ENCODE peak calls at places on chromosomes 4 and X, in ten cellular contexts. One of them, this sample, is unnamed.

GRCh38 chr4:47528651-47529050 is 43.6 kb downstream of the ATP10D start:
- DNase-seq in A549: no peak
- DNase-seq in fibroblast of villous mesenchyme: peak
- DNase-seq in dorsolateral prefrontal cortex: no peak
- DNase-seq in AG04450: no peak
- DNase-seq in endodermal cell: no peak
- DNase-seq in tibial artery: no peak
- DNase-seq in right cardiac atrium: no peak
- DNase-seq in Caco-2: no peak
- DNase-seq in adipocyte: peak
- DNase-seq in this sample: no peak

GRCh38 chr4:158051401-158052235 is 121.2 kb downstream of the GASK1B start:
- DNase-seq in Caco-2: no peak
- DNase-seq in endodermal cell: no peak
- DNase-seq in adipocyte: peak
- DNase-seq in right cardiac atrium: peak
- DNase-seq in dorsolateral prefrontal cortex: no peak
- DNase-seq in fibroblast of villous mesenchyme: peak
- DNase-seq in A549: peak
- DNase-seq in AG04450: peak
- DNase-seq in tibial artery: peak
- DNase-seq in this sample: no peak

GRCh38 chrX:27598312-27598711 is 8.2 kb downstream of the DCAF8L2 start:
- DNase-seq in dorsolateral prefrontal cortex: no peak
- DNase-seq in endodermal cell: peak
- DNase-seq in Caco-2: peak
- DNase-seq in adipocyte: no peak
- DNase-seq in AG04450: no peak
- DNase-seq in A549: no peak
- DNase-seq in fibroblast of villous mesenchyme: no peak
- DNase-seq in right cardiac atrium: no peak
- DNase-seq in tibial artery: no peak
- DNase-seq in this sample: no peak

GRCh38 chr4:178010596-178010995 is 568.4 kb upstream of the AGA start:
- DNase-seq in AG04450: no peak
- DNase-seq in adipocyte: no peak
- DNase-seq in dorsolateral prefrontal cortex: no peak
- DNase-seq in Caco-2: no peak
- DNase-seq in A549: no peak
- DNase-seq in endodermal cell: no peak
- DNase-seq in tibial artery: no peak
- DNase-seq in right cardiac atrium: no peak
- DNase-seq in fibroblast of villous mesenchyme: no peak
- DNase-seq in this sample: no peak

GRCh38 chr4:80362578-80363181 is 27.1 kb downstream of the CFAP299 start:
- DNase-seq in A549: peak
- DNase-seq in dorsolateral prefrontal cortex: no peak
- DNase-seq in right cardiac atrium: no peak
- DNase-seq in fibroblast of villous mesenchyme: peak
- DNase-seq in endodermal cell: peak
- DNase-seq in AG04450: no peak
- DNase-seq in tibial artery: no peak
- DNase-seq in Caco-2: no peak
- DNase-seq in adipocyte: peak
- DNase-seq in this sample: peak

GRCh38 chr4:2803624-2804448 is 11.0 kb downstream of the SH3BP2 start:
- DNase-seq in tibial artery: peak
- DNase-seq in A549: no peak
- DNase-seq in adipocyte: no peak
- DNase-seq in fibroblast of villous mesenchyme: peak
- DNase-seq in Caco-2: no peak
- DNase-seq in right cardiac atrium: peak
- DNase-seq in AG04450: no peak
- DNase-seq in endodermal cell: no peak
- DNase-seq in dorsolateral prefrontal cortex: no peak
- DNase-seq in this sample: no peak

GRCh38 chr4:20283039-20283438 is 31.3 kb downstream of the SLIT2 start:
- DNase-seq in endodermal cell: peak
- DNase-seq in AG04450: no peak
- DNase-seq in adipocyte: no peak
- DNase-seq in fibroblast of villous mesenchyme: no peak
- DNase-seq in right cardiac atrium: no peak
- DNase-seq in tibial artery: no peak
- DNase-seq in A549: no peak
- DNase-seq in Caco-2: no peak
- DNase-seq in dorsolateral prefrontal cortex: no peak
- DNase-seq in this sample: peak

GRCh38 chr4:156790866-156791265 is 180.7 kb downstream of the PDGFC start:
- DNase-seq in adipocyte: peak
- DNase-seq in tibial artery: no peak
- DNase-seq in Caco-2: no peak
- DNase-seq in AG04450: no peak
- DNase-seq in endodermal cell: peak
- DNase-seq in right cardiac atrium: no peak
- DNase-seq in fibroblast of villous mesenchyme: peak
- DNase-seq in dorsolateral prefrontal cortex: no peak
- DNase-seq in A549: no peak
- DNase-seq in this sample: peak

GRCh38 chr4:73777612-73778011 is 37.2 kb downstream of the CXCL8 start:
- DNase-seq in Caco-2: no peak
- DNase-seq in fibroblast of villous mesenchyme: no peak
- DNase-seq in AG04450: no peak
- DNase-seq in adipocyte: peak
- DNase-seq in endodermal cell: no peak
- DNase-seq in dorsolateral prefrontal cortex: no peak
- DNase-seq in right cardiac atrium: no peak
- DNase-seq in tibial artery: no peak
- DNase-seq in A549: no peak
- DNase-seq in this sample: no peak

GRCh38 chrX:107712231-107713204 is 63.1 kb downstream of the TSC22D3 start:
- DNase-seq in fibroblast of villous mesenchyme: peak
- DNase-seq in dorsolateral prefrontal cortex: no peak
- DNase-seq in Caco-2: no peak
- DNase-seq in right cardiac atrium: no peak
- DNase-seq in adipocyte: peak
- DNase-seq in A549: no peak
- DNase-seq in tibial artery: peak
- DNase-seq in AG04450: no peak
- DNase-seq in endodermal cell: peak
- DNase-seq in this sample: no peak

GRCh38 chr4:7169134-7169533 is 23.2 kb upstream of the SORCS2 start:
- DNase-seq in endodermal cell: peak
- DNase-seq in A549: no peak
- DNase-seq in fibroblast of villous mesenchyme: no peak
- DNase-seq in Caco-2: peak
- DNase-seq in tibial artery: peak
- DNase-seq in dorsolateral prefrontal cortex: peak
- DNase-seq in right cardiac atrium: no peak
- DNase-seq in adipocyte: no peak
- DNase-seq in AG04450: no peak
- DNase-seq in this sample: no peak

GRCh38 chr4:147578057-147578476 is 39.1 kb upstream of the TMEM184C start:
- DNase-seq in Caco-2: no peak
- DNase-seq in A549: peak
- DNase-seq in adipocyte: peak
- DNase-seq in tibial artery: peak
- DNase-seq in endodermal cell: no peak
- DNase-seq in dorsolateral prefrontal cortex: no peak
- DNase-seq in AG04450: peak
- DNase-seq in right cardiac atrium: no peak
- DNase-seq in fibroblast of villous mesenchyme: peak
- DNase-seq in this sample: no peak

GRCh38 chr4:17866790-17867189 is 56.0 kb downstream of the NCAPG start:
- DNase-seq in AG04450: no peak
- DNase-seq in right cardiac atrium: no peak
- DNase-seq in adipocyte: no peak
- DNase-seq in A549: no peak
- DNase-seq in dorsolateral prefrontal cortex: no peak
- DNase-seq in fibroblast of villous mesenchyme: no peak
- DNase-seq in Caco-2: no peak
- DNase-seq in endodermal cell: no peak
- DNase-seq in tibial artery: no peak
- DNase-seq in this sample: no peak

GRCh38 chr4:185730849-185731608 is 81.0 kb downstream of the SORBS2 start:
- DNase-seq in tibial artery: no peak
- DNase-seq in fibroblast of villous mesenchyme: peak
- DNase-seq in adipocyte: peak
- DNase-seq in right cardiac atrium: no peak
- DNase-seq in endodermal cell: no peak
- DNase-seq in Caco-2: no peak
- DNase-seq in A549: no peak
- DNase-seq in dorsolateral prefrontal cortex: no peak
- DNase-seq in AG04450: no peak
- DNase-seq in this sample: no peak

GRCh38 chr4:78291277-78291676 is 234.2 kb downstream of the FRAS1 start:
- DNase-seq in adipocyte: no peak
- DNase-seq in dorsolateral prefrontal cortex: no peak
- DNase-seq in right cardiac atrium: no peak
- DNase-seq in fibroblast of villous mesenchyme: no peak
- DNase-seq in AG04450: no peak
- DNase-seq in endodermal cell: no peak
- DNase-seq in A549: no peak
- DNase-seq in Caco-2: no peak
- DNase-seq in tibial artery: no peak
- DNase-seq in this sample: no peak

GRCh38 chrX:118347131-118347530 is 1.2 kb downstream of the WDR44 start:
- DNase-seq in endodermal cell: no peak
- DNase-seq in adipocyte: peak
- DNase-seq in Caco-2: no peak
- DNase-seq in AG04450: no peak
- DNase-seq in right cardiac atrium: no peak
- DNase-seq in dorsolateral prefrontal cortex: no peak
- DNase-seq in tibial artery: no peak
- DNase-seq in fibroblast of villous mesenchyme: peak
- DNase-seq in A549: no peak
- DNase-seq in this sample: no peak

GRCh38 chr4:20895208-20895607 is 194.9 kb downstream of the PACRGL start:
- DNase-seq in dorsolateral prefrontal cortex: no peak
- DNase-seq in endodermal cell: no peak
- DNase-seq in Caco-2: no peak
- DNase-seq in tibial artery: no peak
- DNase-seq in fibroblast of villous mesenchyme: no peak
- DNase-seq in adipocyte: no peak
- DNase-seq in right cardiac atrium: no peak
- DNase-seq in AG04450: no peak
- DNase-seq in A549: no peak
- DNase-seq in this sample: no peak

GRCh38 chr4:152243890-152244595 is 291.8 kb downstream of the FBXW7 start:
- DNase-seq in Caco-2: no peak
- DNase-seq in right cardiac atrium: peak
- DNase-seq in fibroblast of villous mesenchyme: peak
- DNase-seq in endodermal cell: no peak
- DNase-seq in adipocyte: no peak
- DNase-seq in dorsolateral prefrontal cortex: no peak
- DNase-seq in tibial artery: peak
- DNase-seq in AG04450: no peak
- DNase-seq in A549: no peak
- DNase-seq in this sample: peak

GRCh38 chr4:150593996-150594395 is 12.0 kb downstream of the MAB21L2 start:
- DNase-seq in AG04450: no peak
- DNase-seq in endodermal cell: no peak
- DNase-seq in fibroblast of villous mesenchyme: no peak
- DNase-seq in A549: peak
- DNase-seq in tibial artery: no peak
- DNase-seq in Caco-2: no peak
- DNase-seq in right cardiac atrium: no peak
- DNase-seq in dorsolateral prefrontal cortex: no peak
- DNase-seq in adipocyte: peak
- DNase-seq in this sample: peak

GRCh38 chrX:38800981-38801845 is at the start of gene MID1IP1:
- DNase-seq in AG04450: peak
- DNase-seq in fibroblast of villous mesenchyme: peak
- DNase-seq in A549: peak
- DNase-seq in adipocyte: peak
- DNase-seq in tibial artery: peak
- DNase-seq in endodermal cell: peak
- DNase-seq in dorsolateral prefrontal cortex: peak
- DNase-seq in right cardiac atrium: peak
- DNase-seq in Caco-2: peak
- DNase-seq in this sample: peak
- H3K4me3 ChIP-seq in AG04450: peak
- H3K4me3 ChIP-seq in fibroblast of villous mesenchyme: peak
- H3K4me3 ChIP-seq in A549: peak
- H3K4me3 ChIP-seq in adipocyte: peak
- H3K4me3 ChIP-seq in tibial artery: peak
- H3K4me3 ChIP-seq in endodermal cell: peak
- H3K4me3 ChIP-seq in dorsolateral prefrontal cortex: peak
- H3K4me3 ChIP-seq in right cardiac atrium: peak
- H3K4me3 ChIP-seq in Caco-2: peak
- H3K4me3 ChIP-seq in this sample: peak

DNA sequence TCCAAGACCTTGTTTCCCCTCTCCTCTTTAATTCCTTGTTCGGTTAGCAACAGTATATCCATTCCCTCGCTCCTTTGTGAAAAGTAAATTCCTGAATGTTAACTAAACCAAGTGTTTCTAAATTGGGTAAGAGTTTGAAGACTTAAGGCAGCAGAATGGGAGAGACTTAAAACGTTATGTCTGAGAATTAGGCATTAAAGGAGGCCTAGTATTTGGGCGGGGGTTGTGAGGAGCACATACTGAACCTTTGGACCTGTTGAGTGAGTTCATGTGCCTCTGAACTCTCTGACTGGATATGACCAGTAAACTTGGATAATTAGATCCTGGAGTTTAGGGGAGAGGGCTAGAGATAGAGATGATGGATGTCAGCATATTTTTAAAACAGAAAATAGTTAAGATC is 1.2 kb downstream of the MSMO1 start:
- DNase-seq in tibial artery: no peak
- DNase-seq in adipocyte: peak
- DNase-seq in endodermal cell: no peak
- DNase-seq in AG04450: no peak
- DNase-seq in dorsolateral prefrontal cortex: no peak
- DNase-seq in Caco-2: no peak
- DNase-seq in right cardiac atrium: no peak
- DNase-seq in fibroblast of villous mesenchyme: no peak
- DNase-seq in A549: no peak
- DNase-seq in this sample: peak
- H3K4me3 ChIP-seq in tibial artery: peak
- H3K4me3 ChIP-seq in adipocyte: peak
- H3K4me3 ChIP-seq in endodermal cell: peak
- H3K4me3 ChIP-seq in AG04450: peak
- H3K4me3 ChIP-seq in dorsolateral prefrontal cortex: peak
- H3K4me3 ChIP-seq in Caco-2: peak
- H3K4me3 ChIP-seq in right cardiac atrium: peak
- H3K4me3 ChIP-seq in fibroblast of villous mesenchyme: peak
- H3K4me3 ChIP-seq in A549: peak
- H3K4me3 ChIP-seq in this sample: peak

GRCh38 chrX:12970691-12971202 is 4.2 kb upstream of the TMSB4X start:
- DNase-seq in adipocyte: no peak
- DNase-seq in dorsolateral prefrontal cortex: no peak
- DNase-seq in AG04450: no peak
- DNase-seq in endodermal cell: peak
- DNase-seq in Caco-2: no peak
- DNase-seq in fibroblast of villous mesenchyme: peak
- DNase-seq in right cardiac atrium: no peak
- DNase-seq in A549: no peak
- DNase-seq in tibial artery: peak
- DNase-seq in this sample: peak
- H3K4me3 ChIP-seq in adipocyte: peak
- H3K4me3 ChIP-seq in dorsolateral prefrontal cortex: no peak
- H3K4me3 ChIP-seq in AG04450: no peak
- H3K4me3 ChIP-seq in endodermal cell: no peak
- H3K4me3 ChIP-seq in Caco-2: no peak
- H3K4me3 ChIP-seq in fibroblast of villous mesenchyme: no peak
- H3K4me3 ChIP-seq in right cardiac atrium: no peak
- H3K4me3 ChIP-seq in A549: no peak
- H3K4me3 ChIP-seq in tibial artery: peak
- H3K4me3 ChIP-seq in this sample: no peak

GRCh38 chr4:1767058-1767769 is 25.9 kb upstream of the FGFR3 start:
- DNase-seq in adipocyte: peak
- DNase-seq in fibroblast of villous mesenchyme: peak
- DNase-seq in tibial artery: no peak
- DNase-seq in right cardiac atrium: no peak
- DNase-seq in endodermal cell: peak
- DNase-seq in A549: peak
- DNase-seq in dorsolateral prefrontal cortex: no peak
- DNase-seq in Caco-2: peak
- DNase-seq in AG04450: no peak
- DNase-seq in this sample: peak
- H3K4me3 ChIP-seq in adipocyte: no peak
- H3K4me3 ChIP-seq in fibroblast of villous mesenchyme: peak
- H3K4me3 ChIP-seq in tibial artery: peak
- H3K4me3 ChIP-seq in right cardiac atrium: peak
- H3K4me3 ChIP-seq in endodermal cell: no peak
- H3K4me3 ChIP-seq in A549: peak
- H3K4me3 ChIP-seq in dorsolateral prefrontal cortex: peak
- H3K4me3 ChIP-seq in Caco-2: peak
- H3K4me3 ChIP-seq in AG04450: peak
- H3K4me3 ChIP-seq in this sample: peak

This sample was measured in A673.